ENCODE peak calls at places on chromosomes 2 and 18, in ten cellular contexts. V is gastrocnemius medialis, Q is nephron progenitor cell, U is foreskin fibroblast, B is fibroblast of the aortic adventitia, I is astrocyte of the spinal cord, P is left ventricle myocardium inferior, G is GM12865, K is AG09319, T is Calu3. M is an unnamed sample.

GRCh38 chr2:161250864-161251436 is 57.3 kb upstream of the PSMD14 start:
- DNase-seq in G (peak; percentile 61), Q (no peak), T (peak; percentile 58), K (no peak), V (no peak), I (peak; percentile 40), P (no peak), B (peak; percentile 44), U (peak; percentile 58), M (no peak)

GRCh38 chr2:54106631-54107454 is 8.6 kb upstream of the ACYP2 start:
- DNase-seq in P (no peak), U (peak; percentile 80), I (peak; percentile 64), V (peak; percentile 34), B (peak; percentile 70), T (peak; percentile 62), K (no peak), G (peak; percentile 60), Q (peak; percentile 22), M (peak; percentile 11)

GRCh38 chr18:13703899-13704298 is 22.5 kb downstream of the FAM210A start:
- DNase-seq in B (no peak), G (peak; percentile 9), U (peak; percentile 13), Q (no peak), P (no peak), K (no peak), I (peak; percentile 43), T (no peak), V (no peak), M (no peak)

GRCh38 chr2:202038471-202039277 is 5.0 kb downstream of the FZD7 start:
- DNase-seq in U (peak; percentile 71), K (no peak), G (no peak), B (peak; percentile 49), P (peak; percentile 25), T (peak; percentile 51), I (peak; percentile 66), V (peak; percentile 86), Q (peak; percentile 52), M (no peak)

GRCh38 chr2:46493971-46494250 is 14.5 kb downstream of the TMEM247 start:
- DNase-seq in B (no peak), G (no peak), V (no peak), Q (no peak), P (no peak), I (no peak), K (no peak), T (no peak), U (no peak), M (no peak)

GRCh38 chr2:219344756-219345458 is 12.4 kb upstream of the RESP18 start:
- DNase-seq in G (peak; percentile 9), I (peak; percentile 45), V (peak; percentile 24), B (peak; percentile 55), Q (no peak), U (peak; percentile 52), T (peak; percentile 62), P (peak; percentile 42), K (no peak), M (no peak)

GRCh38 chr18:32383040-32383819 is 87.5 kb downstream of the GAREM1 start:
- DNase-seq in P (no peak), G (no peak), K (peak; percentile 52), I (peak; percentile 86), T (peak; percentile 53), B (peak; percentile 90), V (no peak), Q (no peak), U (peak; percentile 95), M (peak; percentile 42)

GRCh38 chr2:238999290-238999741 is 151.4 kb downstream of the TWIST2 start:
- DNase-seq in I (no peak), U (no peak), B (no peak), Q (peak; percentile 26), G (no peak), K (no peak), V (no peak), T (peak; percentile 14), P (no peak), M (no peak)

GRCh38 chr2:173496746-173497145 is 142.1 kb downstream of the CDCA7 start:
- DNase-seq in U (peak; percentile 83), G (no peak), I (peak; percentile 39), K (peak; percentile 18), T (no peak), Q (no peak), V (no peak), P (no peak), B (peak; percentile 21), M (peak; percentile 63)

GRCh38 chr2:177393381-177393780 is 808 bp downstream of the AGPS start:
- DNase-seq in U (peak; percentile 22), I (peak; percentile 29), P (no peak), Q (no peak), G (peak; percentile 35), T (peak; percentile 4), V (no peak), B (peak; percentile 28), K (no peak), M (no peak)

GRCh38 chr2:66447676-66448075 is 12.8 kb downstream of the MEIS1 start:
- DNase-seq in I (peak; percentile 44), V (no peak), T (no peak), P (no peak), U (peak; percentile 31), K (no peak), B (peak; percentile 62), G (no peak), Q (no peak), M (no peak)
- TF ChIP-seq CTCF in I (no peak), V (no peak), T (no peak), P (no peak), U (no peak), K (no peak), B (no peak), G (no peak), Q (no peak), M (no peak)

GRCh38 chr2:99066075-99066557 is 75.4 kb upstream of the C2orf15 start:
- DNase-seq in K (peak; percentile 11), Q (no peak), T (peak; percentile 32), V (no peak), U (peak; percentile 65), G (peak; percentile 70), P (no peak), I (peak; percentile 48), B (peak; percentile 59), M (peak; percentile 14)

GRCh38 chr2:99067871-99068270 is 73.6 kb upstream of the C2orf15 start:
- DNase-seq in K (no peak), V (no peak), I (no peak), T (no peak), Q (no peak), G (no peak), P (no peak), U (no peak), B (no peak), M (no peak)

GRCh38 chr2:99072556-99072955 is 69.0 kb upstream of the C2orf15 start:
- DNase-seq in G (no peak), T (no peak), Q (no peak), B (no peak), P (no peak), K (no peak), U (no peak), I (no peak), V (no peak), M (no peak)

DNA sequence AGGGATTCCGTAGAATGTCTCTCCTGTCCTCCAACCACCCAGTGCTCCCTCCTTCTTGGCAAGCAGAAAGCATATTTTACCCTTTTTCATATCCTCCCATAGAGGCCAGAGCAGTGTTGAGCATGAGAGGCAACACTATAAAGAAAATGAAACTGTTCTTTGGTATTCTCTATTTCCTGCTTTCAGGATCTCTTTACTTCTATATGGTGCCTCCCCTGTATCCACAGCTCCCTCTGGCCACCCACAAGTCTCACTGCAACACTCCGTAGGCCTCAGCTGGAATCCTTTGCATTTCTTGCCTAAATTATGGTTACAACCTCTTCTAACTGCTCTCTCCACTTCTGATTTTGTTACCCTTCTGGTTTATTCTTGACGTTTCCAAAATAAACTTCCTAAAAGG is 74.9 kb upstream of the C2orf15 start:
- DNase-seq in U (peak; percentile 80), G (peak; percentile 88), P (no peak), I (peak; percentile 56), Q (no peak), K (peak; percentile 8), T (peak; percentile 51), B (peak; percentile 68), V (no peak), M (peak; percentile 16)
- TF ChIP-seq CTCF in U (peak; percentile 61), G (peak; percentile 42), P (no peak), I (peak; percentile 73), Q (peak; percentile 28), K (peak; percentile 53), T (peak; percentile 31), B (peak; percentile 74), V (no peak), M (peak; percentile 75)

GRCh38 chr2:158456309-158457066 is at the start of the genes CCDC148 and PKP4:
- DNase-seq in T (peak; percentile 93), B (peak; percentile 84), V (peak; percentile 85), Q (peak; percentile 93), P (peak; percentile 89), G (peak; percentile 94), K (peak; percentile 79), U (peak; percentile 98), I (peak; percentile 94), M (peak; percentile 55)
- TF ChIP-seq CTCF in T (no peak), B (peak; percentile 47), V (peak; percentile 42), Q (no peak), P (peak; percentile 25), G (no peak), K (no peak), U (peak; percentile 5), I (peak; percentile 3), M (no peak)

DNA sequence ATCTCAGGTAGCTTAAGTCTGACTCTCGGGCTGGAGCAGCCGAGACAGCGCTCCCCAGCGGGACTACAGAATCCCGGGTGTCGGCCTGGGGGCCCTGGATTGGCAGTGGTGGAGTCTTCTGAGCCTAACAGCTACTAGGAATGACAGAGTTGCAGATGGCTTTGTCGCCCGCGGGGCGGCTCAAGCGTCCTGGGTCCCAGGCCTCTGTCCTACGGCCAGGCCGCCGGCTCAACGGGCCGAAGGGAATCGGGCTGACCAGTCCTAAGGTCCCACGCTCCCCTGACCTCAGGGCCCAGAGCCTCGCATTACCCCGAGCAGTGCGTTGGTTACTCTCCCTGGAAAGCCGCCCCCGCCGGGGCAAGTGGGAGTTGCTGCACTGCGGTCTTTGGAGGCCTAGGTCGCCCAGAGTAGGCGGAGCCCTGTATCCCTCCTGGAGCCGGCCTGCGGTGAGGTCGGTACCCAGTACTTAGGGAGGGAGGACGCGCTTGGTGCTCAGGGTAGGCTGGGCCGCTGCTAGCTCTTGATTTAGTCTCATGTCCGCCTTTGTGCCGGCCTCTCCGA is 8.8 kb downstream of the SIX2 start:
- DNase-seq in K (no peak), P (no peak), Q (peak; percentile 69), U (no peak), I (no peak), G (no peak), T (no peak), B (no peak), V (no peak), M (no peak)
- TF ChIP-seq CTCF in K (no peak), P (no peak), Q (no peak), U (no peak), I (no peak), G (no peak), T (no peak), B (no peak), V (no peak), M (no peak)

DNA sequence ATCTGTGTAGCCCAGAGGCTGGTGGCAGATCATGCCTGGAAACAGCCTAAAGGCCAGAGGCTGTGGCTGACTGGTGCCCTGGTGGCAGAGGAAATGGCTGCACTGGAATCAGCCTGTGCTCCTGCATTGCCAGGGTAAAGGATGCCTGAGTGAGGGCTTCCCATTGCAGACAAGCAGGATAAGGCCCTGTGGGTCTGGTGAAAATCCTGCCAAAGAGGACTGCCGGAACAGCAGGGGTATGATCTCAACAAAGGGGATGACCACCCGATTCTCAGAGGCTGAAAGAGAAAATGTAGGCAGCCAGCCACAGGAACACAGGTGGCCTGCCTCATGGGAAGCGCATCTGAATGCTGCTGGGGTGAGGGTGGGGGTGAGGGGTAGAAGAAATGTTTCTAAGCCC is 48.2 kb downstream of the FBXO48 start:
- DNase-seq in I (no peak), B (no peak), K (no peak), Q (no peak), P (no peak), T (no peak), G (no peak), V (no peak), U (no peak), M (no peak)
- TF ChIP-seq CTCF in I (no peak), B (no peak), K (no peak), Q (no peak), P (no peak), T (no peak), G (peak; percentile 14), V (no peak), U (no peak), M (no peak)

M was measured in AG09309.